ENCODE peak calls at places on chromosomes 3 and 15, in eight cellular contexts. One of them, this sample, is unnamed.
A peak's percentile ranks its signal among the peaks of the same experiment; 100 is the strongest.

GRCh38 chr15:76433798-76434400 is 97.3 kb downstream of the ISL2 start:
- DNase-seq in EL: peak; percentile 53
- DNase-seq in HepG2: no peak
- DNase-seq in activated CD4-positive, alpha-beta T cell treated with anti-CD3 and anti-CD28 coated beads for 48 hours: no peak
- DNase-seq in SJSA1: no peak
- DNase-seq in stimulated activated CD4-positive, alpha-beta T cell treated with anti-CD3 and anti-CD28 coated beads, Interleukin-1b, Interleukin-23, amount 100 ng/mL, for 24 hours: no peak
- DNase-seq in lung: no peak
- DNase-seq in hepatic stellate cell: peak; percentile 14
- DNase-seq in this sample: no peak

GRCh38 chr15:33156021-33156420 is 38.5 kb downstream of the FMN1 start:
- DNase-seq in EL: no peak
- DNase-seq in HepG2: no peak
- DNase-seq in activated CD4-positive, alpha-beta T cell treated with anti-CD3 and anti-CD28 coated beads for 48 hours: no peak
- DNase-seq in SJSA1: no peak
- DNase-seq in stimulated activated CD4-positive, alpha-beta T cell treated with anti-CD3 and anti-CD28 coated beads, Interleukin-1b, Interleukin-23, amount 100 ng/mL, for 24 hours: no peak
- DNase-seq in lung: no peak
- DNase-seq in hepatic stellate cell: no peak
- DNase-seq in this sample: no peak

GRCh38 chr3:90016492-90017065 is 909.2 kb downstream of the EPHA3 start:
- DNase-seq in EL: no peak
- DNase-seq in HepG2: no peak
- DNase-seq in activated CD4-positive, alpha-beta T cell treated with anti-CD3 and anti-CD28 coated beads for 48 hours: no peak
- DNase-seq in SJSA1: no peak
- DNase-seq in stimulated activated CD4-positive, alpha-beta T cell treated with anti-CD3 and anti-CD28 coated beads, Interleukin-1b, Interleukin-23, amount 100 ng/mL, for 24 hours: no peak
- DNase-seq in lung: no peak
- DNase-seq in hepatic stellate cell: no peak
- DNase-seq in this sample: no peak

GRCh38 chr15:29133321-29133720 is 136.3 kb downstream of the NSMCE3 start:
- DNase-seq in EL: no peak
- DNase-seq in HepG2: no peak
- DNase-seq in activated CD4-positive, alpha-beta T cell treated with anti-CD3 and anti-CD28 coated beads for 48 hours: no peak
- DNase-seq in SJSA1: no peak
- DNase-seq in stimulated activated CD4-positive, alpha-beta T cell treated with anti-CD3 and anti-CD28 coated beads, Interleukin-1b, Interleukin-23, amount 100 ng/mL, for 24 hours: no peak
- DNase-seq in lung: no peak
- DNase-seq in hepatic stellate cell: no peak
- DNase-seq in this sample: no peak

GRCh38 chr15:93982226-93982641 is 249.1 kb upstream of the MCTP2 start:
- DNase-seq in EL: no peak
- DNase-seq in HepG2: no peak
- DNase-seq in activated CD4-positive, alpha-beta T cell treated with anti-CD3 and anti-CD28 coated beads for 48 hours: no peak
- DNase-seq in SJSA1: no peak
- DNase-seq in stimulated activated CD4-positive, alpha-beta T cell treated with anti-CD3 and anti-CD28 coated beads, Interleukin-1b, Interleukin-23, amount 100 ng/mL, for 24 hours: no peak
- DNase-seq in lung: no peak
- DNase-seq in hepatic stellate cell: no peak
- DNase-seq in this sample: no peak

GRCh38 chr3:137647179-137647578 is 116.9 kb upstream of the SOX14 start:
- DNase-seq in EL: no peak
- DNase-seq in HepG2: no peak
- DNase-seq in activated CD4-positive, alpha-beta T cell treated with anti-CD3 and anti-CD28 coated beads for 48 hours: no peak
- DNase-seq in SJSA1: no peak
- DNase-seq in stimulated activated CD4-positive, alpha-beta T cell treated with anti-CD3 and anti-CD28 coated beads, Interleukin-1b, Interleukin-23, amount 100 ng/mL, for 24 hours: no peak
- DNase-seq in lung: no peak
- DNase-seq in hepatic stellate cell: no peak
- DNase-seq in this sample: no peak

GRCh38 chr3:45647148-45647619 is 42.0 kb upstream of the SACM1L start:
- DNase-seq in EL: peak; percentile 89
- DNase-seq in HepG2: peak; percentile 86
- DNase-seq in activated CD4-positive, alpha-beta T cell treated with anti-CD3 and anti-CD28 coated beads for 48 hours: no peak
- DNase-seq in SJSA1: no peak
- DNase-seq in stimulated activated CD4-positive, alpha-beta T cell treated with anti-CD3 and anti-CD28 coated beads, Interleukin-1b, Interleukin-23, amount 100 ng/mL, for 24 hours: no peak
- DNase-seq in lung: peak; percentile 51
- DNase-seq in hepatic stellate cell: peak; percentile 86
- DNase-seq in this sample: peak; percentile 84

GRCh38 chr15:74800559-74801094 is 12.0 kb upstream of the LMAN1L start:
- DNase-seq in EL: no peak
- DNase-seq in HepG2: no peak
- DNase-seq in activated CD4-positive, alpha-beta T cell treated with anti-CD3 and anti-CD28 coated beads for 48 hours: no peak
- DNase-seq in SJSA1: no peak
- DNase-seq in stimulated activated CD4-positive, alpha-beta T cell treated with anti-CD3 and anti-CD28 coated beads, Interleukin-1b, Interleukin-23, amount 100 ng/mL, for 24 hours: no peak
- DNase-seq in lung: no peak
- DNase-seq in hepatic stellate cell: no peak
- DNase-seq in this sample: peak; percentile 74

This sample was measured in NB4.